ENCODE peak calls at places on chromosomes 7 and 10, in seven cellular contexts. One of them, this sample, is unnamed.
A peak's percentile ranks its signal among the peaks of the same experiment; 100 is the strongest.

GRCh38 chr10:110504111-110504735 is 6.5 kb downstream of the DUSP5 start:
- DNase-seq in Peyer's patch: peak; percentile 55
- DNase-seq in tibial artery: peak; percentile 70
- DNase-seq in pancreas: no peak
- DNase-seq in HFF-Myc: no peak
- DNase-seq in heart right ventricle: no peak
- DNase-seq in PC-3: no peak
- DNase-seq in this sample: peak; percentile 93

GRCh38 chr7:95482398-95482797 is 3.3 kb upstream of the ASB4 start:
- DNase-seq in Peyer's patch: no peak
- DNase-seq in tibial artery: no peak
- DNase-seq in pancreas: no peak
- DNase-seq in HFF-Myc: no peak
- DNase-seq in heart right ventricle: no peak
- DNase-seq in PC-3: no peak
- DNase-seq in this sample: peak; percentile 68

GRCh38 chr10:24925799-24926198 is 26.6 kb downstream of the PRTFDC1 start:
- DNase-seq in Peyer's patch: no peak
- DNase-seq in tibial artery: no peak
- DNase-seq in pancreas: no peak
- DNase-seq in HFF-Myc: no peak
- DNase-seq in heart right ventricle: no peak
- DNase-seq in PC-3: no peak
- DNase-seq in this sample: no peak

GRCh38 chr10:80202934-80203834 is 2.2 kb downstream of the ANXA11 start:
- DNase-seq in Peyer's patch: peak; percentile 74
- DNase-seq in tibial artery: peak; percentile 90
- DNase-seq in pancreas: no peak
- DNase-seq in HFF-Myc: peak; percentile 42
- DNase-seq in heart right ventricle: peak; percentile 71
- DNase-seq in PC-3: peak; percentile 98
- DNase-seq in this sample: peak; percentile 90

GRCh38 chr10:102710604-102711003 is 3.6 kb downstream of the ARL3 start:
- DNase-seq in Peyer's patch: no peak
- DNase-seq in tibial artery: no peak
- DNase-seq in pancreas: no peak
- DNase-seq in HFF-Myc: no peak
- DNase-seq in heart right ventricle: no peak
- DNase-seq in PC-3: peak; percentile 48
- DNase-seq in this sample: peak; percentile 89

GRCh38 chr7:45873035-45873354 is at the start of gene CCDC201:
- DNase-seq in Peyer's patch: no peak
- DNase-seq in tibial artery: no peak
- DNase-seq in pancreas: no peak
- DNase-seq in HFF-Myc: no peak
- DNase-seq in heart right ventricle: no peak
- DNase-seq in PC-3: no peak
- DNase-seq in this sample: no peak

GRCh38 chr7:159068893-159069448 is 75.7 kb downstream of the VIPR2 start:
- DNase-seq in Peyer's patch: no peak
- DNase-seq in tibial artery: peak; percentile 61
- DNase-seq in pancreas: peak; percentile 32
- DNase-seq in HFF-Myc: no peak
- DNase-seq in heart right ventricle: no peak
- DNase-seq in PC-3: no peak
- DNase-seq in this sample: no peak

GRCh38 chr10:100730739-100731602 is 14.4 kb upstream of the PAX2 start:
- DNase-seq in Peyer's patch: no peak
- DNase-seq in tibial artery: no peak
- DNase-seq in pancreas: peak; percentile 73
- DNase-seq in HFF-Myc: no peak
- DNase-seq in heart right ventricle: no peak
- DNase-seq in PC-3: no peak
- DNase-seq in this sample: no peak

GRCh38 chr10:17474595-17474994 is 20.2 kb upstream of the ST8SIA6 start:
- DNase-seq in Peyer's patch: no peak
- DNase-seq in tibial artery: no peak
- DNase-seq in pancreas: no peak
- DNase-seq in HFF-Myc: no peak
- DNase-seq in heart right ventricle: no peak
- DNase-seq in PC-3: peak; percentile 16
- DNase-seq in this sample: peak; percentile 13

GRCh38 chr10:17473228-17473950 is 19.0 kb upstream of the ST8SIA6 start:
- DNase-seq in Peyer's patch: no peak
- DNase-seq in tibial artery: no peak
- DNase-seq in pancreas: no peak
- DNase-seq in HFF-Myc: no peak
- DNase-seq in heart right ventricle: no peak
- DNase-seq in PC-3: no peak
- DNase-seq in this sample: no peak

GRCh38 chr10:17472481-17473227 is 18.3 kb upstream of the ST8SIA6 start:
- DNase-seq in Peyer's patch: no peak
- DNase-seq in tibial artery: no peak
- DNase-seq in pancreas: no peak
- DNase-seq in HFF-Myc: no peak
- DNase-seq in heart right ventricle: no peak
- DNase-seq in PC-3: no peak
- DNase-seq in this sample: no peak

GRCh38 chr10:17465328-17466125 is 11.1 kb upstream of the ST8SIA6 start:
- DNase-seq in Peyer's patch: no peak
- DNase-seq in tibial artery: no peak
- DNase-seq in pancreas: no peak
- DNase-seq in HFF-Myc: no peak
- DNase-seq in heart right ventricle: no peak
- DNase-seq in PC-3: no peak
- DNase-seq in this sample: no peak

GRCh38 chr10:17470246-17470645 is 15.9 kb upstream of the ST8SIA6 start:
- DNase-seq in Peyer's patch: no peak
- DNase-seq in tibial artery: no peak
- DNase-seq in pancreas: no peak
- DNase-seq in HFF-Myc: no peak
- DNase-seq in heart right ventricle: no peak
- DNase-seq in PC-3: no peak
- DNase-seq in this sample: no peak
- H3K4me3 ChIP-seq in Peyer's patch: no peak overlapping the region
- H3K4me3 ChIP-seq in tibial artery: no peak overlapping the region
- H3K4me3 ChIP-seq in pancreas: no peak overlapping the region
- H3K4me3 ChIP-seq in HFF-Myc: no peak overlapping the region
- H3K4me3 ChIP-seq in heart right ventricle: no peak overlapping the region
- H3K4me3 ChIP-seq in PC-3: no peak overlapping the region
- H3K4me3 ChIP-seq in this sample: no peak overlapping the region

DNA sequence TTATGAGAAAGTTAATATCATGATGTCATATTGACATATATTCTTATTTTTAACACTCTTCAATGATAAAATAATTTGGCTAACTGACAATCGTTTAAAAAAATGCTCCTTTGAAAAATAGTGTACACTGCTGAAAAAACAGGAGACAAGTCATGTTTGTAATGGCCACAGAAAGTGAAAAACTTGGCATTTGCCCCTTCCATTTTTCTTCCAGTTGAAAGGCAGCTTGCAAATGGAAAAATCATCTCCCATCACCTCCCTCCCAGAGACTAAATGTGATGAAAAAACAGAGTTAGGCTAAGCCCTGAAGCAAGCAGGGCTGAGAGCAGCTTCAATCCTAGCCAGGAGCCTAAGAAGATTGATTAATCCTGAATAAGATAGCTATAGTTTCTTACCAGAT is 160.4 kb downstream of the SKAP2 start:
- DNase-seq in Peyer's patch: no peak
- DNase-seq in tibial artery: no peak
- DNase-seq in pancreas: no peak
- DNase-seq in HFF-Myc: no peak
- DNase-seq in heart right ventricle: no peak
- DNase-seq in PC-3: no peak
- DNase-seq in this sample: no peak
- TF ChIP-seq CTCF in Peyer's patch: no peak
- TF ChIP-seq CTCF in tibial artery: no peak
- TF ChIP-seq CTCF in pancreas: no peak
- TF ChIP-seq CTCF in HFF-Myc: no peak
- TF ChIP-seq CTCF in heart right ventricle: no peak
- TF ChIP-seq CTCF in PC-3: no peak
- TF ChIP-seq CTCF in this sample: no peak

GRCh38 chr10:49760789-49761188 is 1.3 kb downstream of the OGDHL start:
- DNase-seq in Peyer's patch: no peak
- DNase-seq in tibial artery: no peak
- DNase-seq in pancreas: no peak
- DNase-seq in HFF-Myc: no peak
- DNase-seq in heart right ventricle: no peak
- DNase-seq in PC-3: no peak
- DNase-seq in this sample: no peak

GRCh38 chr10:49761201-49761788 is 828 bp downstream of the OGDHL start:
- DNase-seq in Peyer's patch: no peak
- DNase-seq in tibial artery: no peak
- DNase-seq in pancreas: no peak
- DNase-seq in HFF-Myc: no peak
- DNase-seq in heart right ventricle: no peak
- DNase-seq in PC-3: no peak
- DNase-seq in this sample: no peak

GRCh38 chr10:49761789-49762565 is at the start of gene OGDHL:
- DNase-seq in Peyer's patch: no peak
- DNase-seq in tibial artery: no peak
- DNase-seq in pancreas: peak; percentile 90
- DNase-seq in HFF-Myc: no peak
- DNase-seq in heart right ventricle: peak; percentile 51
- DNase-seq in PC-3: peak; percentile 81
- DNase-seq in this sample: peak; percentile 42

GRCh38 chr10:49759787-49760551 is 2.2 kb downstream of the OGDHL start:
- DNase-seq in Peyer's patch: no peak
- DNase-seq in tibial artery: no peak
- DNase-seq in pancreas: no peak
- DNase-seq in HFF-Myc: no peak
- DNase-seq in heart right ventricle: no peak
- DNase-seq in PC-3: no peak
- DNase-seq in this sample: no peak

DNA sequence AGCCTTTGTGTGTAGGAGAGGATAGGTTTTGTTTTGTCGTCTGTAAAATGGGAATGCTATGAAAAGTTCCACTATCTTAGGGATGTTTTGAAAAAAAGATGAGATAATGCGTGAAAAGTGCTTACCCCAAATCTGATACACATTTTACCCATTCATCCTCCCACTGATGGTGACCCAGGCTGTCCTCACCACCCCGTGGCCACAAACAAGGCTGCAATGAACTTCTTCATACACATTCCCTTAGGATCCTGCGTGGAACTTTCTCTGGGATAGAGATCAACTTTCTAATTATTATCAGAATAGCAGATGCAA is 399 bp upstream of the OGDHL start:
- DNase-seq in Peyer's patch: no peak
- DNase-seq in tibial artery: no peak
- DNase-seq in pancreas: no peak
- DNase-seq in HFF-Myc: no peak
- DNase-seq in heart right ventricle: no peak
- DNase-seq in PC-3: no peak
- DNase-seq in this sample: no peak
- H3K4me3 ChIP-seq in Peyer's patch: peak overlapping the region; percentile 67
- H3K4me3 ChIP-seq in tibial artery: no peak overlapping the region
- H3K4me3 ChIP-seq in pancreas: no peak overlapping the region
- H3K4me3 ChIP-seq in HFF-Myc: peak overlapping the region; percentile 47
- H3K4me3 ChIP-seq in heart right ventricle: peak overlapping the region; percentile 57
- H3K4me3 ChIP-seq in PC-3: peak overlapping the region; percentile 62
- H3K4me3 ChIP-seq in this sample: no peak overlapping the region

DNA sequence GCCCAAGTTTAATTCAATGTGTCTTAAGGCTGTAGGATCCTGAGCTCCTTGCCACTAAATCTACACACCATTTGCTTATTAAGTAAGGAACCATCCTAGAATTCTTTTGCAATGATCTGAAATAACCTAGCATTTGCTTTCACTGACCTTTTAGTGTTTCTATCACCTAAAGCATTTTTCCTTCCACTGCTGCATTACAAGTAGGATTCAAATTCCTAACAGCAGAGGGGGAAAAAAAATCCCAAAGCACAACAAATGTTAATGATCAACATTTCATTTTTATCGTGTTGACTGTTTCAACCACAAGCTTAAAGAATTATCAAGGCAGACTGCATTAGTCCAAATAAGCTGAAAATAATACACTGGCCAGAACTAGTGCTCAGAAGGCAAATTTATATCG is 174.7 kb upstream of the TCF7L2 start:
- DNase-seq in Peyer's patch: no peak
- DNase-seq in tibial artery: no peak
- DNase-seq in pancreas: no peak
- DNase-seq in HFF-Myc: no peak
- DNase-seq in heart right ventricle: no peak
- DNase-seq in PC-3: no peak
- DNase-seq in this sample: peak; percentile 72
- TF ChIP-seq CTCF in Peyer's patch: no peak
- TF ChIP-seq CTCF in tibial artery: no peak
- TF ChIP-seq CTCF in pancreas: no peak
- TF ChIP-seq CTCF in HFF-Myc: peak; percentile 19
- TF ChIP-seq CTCF in heart right ventricle: no peak
- TF ChIP-seq CTCF in PC-3: no peak
- TF ChIP-seq CTCF in this sample: peak; percentile 53

DNA sequence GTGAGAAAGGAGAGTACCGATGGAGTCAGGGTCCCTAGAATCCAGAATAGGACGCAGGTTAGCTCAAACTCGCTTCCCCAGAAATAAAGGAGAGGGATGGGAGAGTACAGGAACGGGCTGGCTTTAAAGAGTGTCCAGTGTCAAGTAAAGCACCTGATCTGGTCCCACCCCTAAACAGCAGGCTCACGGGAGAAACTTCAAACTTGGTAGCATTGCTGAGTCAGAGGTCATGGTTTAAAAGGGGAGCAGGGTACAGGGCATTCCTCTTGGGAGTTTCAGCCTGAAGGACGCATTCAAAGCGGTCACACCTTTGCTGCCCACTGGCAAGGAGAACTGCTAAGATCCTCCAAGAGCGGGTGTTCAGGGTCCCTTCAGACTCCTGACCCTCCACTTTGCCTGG is 140.7 kb downstream of the GLI3 start:
- DNase-seq in Peyer's patch: no peak
- DNase-seq in tibial artery: no peak
- DNase-seq in pancreas: no peak
- DNase-seq in HFF-Myc: no peak
- DNase-seq in heart right ventricle: no peak
- DNase-seq in PC-3: no peak
- DNase-seq in this sample: no peak
- H3K4me3 ChIP-seq in Peyer's patch: no peak overlapping the region
- H3K4me3 ChIP-seq in tibial artery: no peak overlapping the region
- H3K4me3 ChIP-seq in pancreas: no peak overlapping the region
- H3K4me3 ChIP-seq in HFF-Myc: no peak overlapping the region
- H3K4me3 ChIP-seq in heart right ventricle: no peak overlapping the region
- H3K4me3 ChIP-seq in PC-3: no peak overlapping the region
- H3K4me3 ChIP-seq in this sample: no peak overlapping the region